ENCODE peak calls at places on chromosomes 5 and 9, in ten cellular contexts. One of them, this sample, is unnamed. For H3K4me1, the result is how much of the 10 kb centered on the place peaks cover.

GRCh38 chr5:127887282-127887681 is 184.1 kb downstream of the CCDC192 start:
- DNase-seq in transverse colon: no peak
- DNase-seq in esophagus squamous epithelium: no peak
- DNase-seq in heart left ventricle: no peak
- DNase-seq in sigmoid colon: no peak
- DNase-seq in K562: no peak
- DNase-seq in A549: peak
- DNase-seq in endothelial cell of umbilical vein: peak
- DNase-seq in ovary: no peak
- DNase-seq in uterus: no peak
- DNase-seq in this sample: no peak

GRCh38 chr9:134717793-134718645 is 76.4 kb downstream of the COL5A1 start:
- DNase-seq in transverse colon: no peak
- DNase-seq in esophagus squamous epithelium: no peak
- DNase-seq in heart left ventricle: no peak
- DNase-seq in sigmoid colon: no peak
- DNase-seq in K562: no peak
- DNase-seq in A549: no peak
- DNase-seq in endothelial cell of umbilical vein: no peak
- DNase-seq in ovary: no peak
- DNase-seq in uterus: no peak
- DNase-seq in this sample: no peak

GRCh38 chr5:139930406-139930805 is 112.7 kb downstream of the NRG2 start:
- DNase-seq in transverse colon: no peak
- DNase-seq in esophagus squamous epithelium: no peak
- DNase-seq in heart left ventricle: no peak
- DNase-seq in sigmoid colon: no peak
- DNase-seq in K562: no peak
- DNase-seq in A549: no peak
- DNase-seq in endothelial cell of umbilical vein: no peak
- DNase-seq in ovary: no peak
- DNase-seq in uterus: no peak
- DNase-seq in this sample: no peak

GRCh38 chr9:123176230-123176629 is 92.2 kb downstream of the STRBP start:
- DNase-seq in transverse colon: no peak
- DNase-seq in esophagus squamous epithelium: no peak
- DNase-seq in heart left ventricle: no peak
- DNase-seq in sigmoid colon: no peak
- DNase-seq in K562: no peak
- DNase-seq in A549: no peak
- DNase-seq in endothelial cell of umbilical vein: peak
- DNase-seq in ovary: no peak
- DNase-seq in uterus: no peak
- DNase-seq in this sample: no peak

GRCh38 chr5:170792878-170793277 is 9.4 kb downstream of the GABRP start:
- DNase-seq in transverse colon: no peak
- DNase-seq in esophagus squamous epithelium: no peak
- DNase-seq in heart left ventricle: no peak
- DNase-seq in sigmoid colon: no peak
- DNase-seq in K562: no peak
- DNase-seq in A549: no peak
- DNase-seq in endothelial cell of umbilical vein: no peak
- DNase-seq in ovary: no peak
- DNase-seq in uterus: no peak
- DNase-seq in this sample: no peak

GRCh38 chr9:127869310-127870152 is 7.9 kb downstream of the AK1 start:
- DNase-seq in transverse colon: peak
- DNase-seq in esophagus squamous epithelium: no peak
- DNase-seq in heart left ventricle: peak
- DNase-seq in sigmoid colon: peak
- DNase-seq in K562: peak
- DNase-seq in A549: peak
- DNase-seq in endothelial cell of umbilical vein: peak
- DNase-seq in ovary: peak
- DNase-seq in uterus: peak
- DNase-seq in this sample: peak

GRCh38 chr9:108142504-108143201 is 653.1 kb upstream of the KLF4 start:
- DNase-seq in transverse colon: peak
- DNase-seq in esophagus squamous epithelium: no peak
- DNase-seq in heart left ventricle: peak
- DNase-seq in sigmoid colon: peak
- DNase-seq in K562: no peak
- DNase-seq in A549: no peak
- DNase-seq in endothelial cell of umbilical vein: peak
- DNase-seq in ovary: peak
- DNase-seq in uterus: peak
- DNase-seq in this sample: peak

GRCh38 chr5:160463775-160464465 is 42.3 kb downstream of the PTTG1 start:
- DNase-seq in transverse colon: no peak
- DNase-seq in esophagus squamous epithelium: no peak
- DNase-seq in heart left ventricle: no peak
- DNase-seq in sigmoid colon: no peak
- DNase-seq in K562: no peak
- DNase-seq in A549: no peak
- DNase-seq in endothelial cell of umbilical vein: peak
- DNase-seq in ovary: no peak
- DNase-seq in uterus: no peak
- DNase-seq in this sample: no peak

DNA sequence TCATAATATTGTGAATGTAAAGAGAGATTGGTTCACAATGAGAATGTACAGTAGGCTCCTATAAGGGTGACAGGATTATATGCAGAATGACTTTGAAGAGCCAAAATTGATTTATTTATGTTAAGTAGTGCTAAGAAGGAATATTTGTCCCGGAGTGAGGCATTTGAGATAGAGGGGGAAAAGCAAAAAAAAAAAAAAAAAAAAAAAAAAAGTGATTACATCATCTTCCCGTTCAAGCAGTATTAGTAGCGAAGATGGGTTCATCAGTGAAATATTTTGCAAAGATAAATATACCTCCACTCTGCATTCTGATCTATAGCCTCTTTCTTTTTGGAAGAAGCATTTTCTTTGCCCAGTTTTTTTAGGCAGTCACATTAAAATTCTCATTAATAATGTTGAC is 74.0 kb downstream of the PIK3R1 start:
- DNase-seq in transverse colon: no peak
- DNase-seq in esophagus squamous epithelium: no peak
- DNase-seq in heart left ventricle: no peak
- DNase-seq in sigmoid colon: no peak
- DNase-seq in K562: no peak
- DNase-seq in A549: no peak
- DNase-seq in endothelial cell of umbilical vein: no peak
- DNase-seq in ovary: no peak
- DNase-seq in uterus: no peak
- DNase-seq in this sample: no peak
- H3K4me1 ChIP-seq in transverse colon: half or more
- H3K4me1 ChIP-seq in esophagus squamous epithelium: half or more
- H3K4me1 ChIP-seq in heart left ventricle: half or more
- H3K4me1 ChIP-seq in sigmoid colon: half or more
- H3K4me1 ChIP-seq in K562: under half
- H3K4me1 ChIP-seq in A549: half or more
- H3K4me1 ChIP-seq in endothelial cell of umbilical vein: under half
- H3K4me1 ChIP-seq in ovary: under half
- H3K4me1 ChIP-seq in uterus: under half
- H3K4me1 ChIP-seq in this sample: under half

GRCh38 chr9:136722969-136723356 is 10.6 kb downstream of the DIPK1B start:
- DNase-seq in transverse colon: no peak
- DNase-seq in esophagus squamous epithelium: no peak
- DNase-seq in heart left ventricle: no peak
- DNase-seq in sigmoid colon: no peak
- DNase-seq in K562: no peak
- DNase-seq in A549: peak
- DNase-seq in endothelial cell of umbilical vein: peak
- DNase-seq in ovary: no peak
- DNase-seq in uterus: no peak
- DNase-seq in this sample: no peak
- TF ChIP-seq POLR2A in transverse colon: no peak
- TF ChIP-seq POLR2A in esophagus squamous epithelium: no peak
- TF ChIP-seq POLR2A in heart left ventricle: no peak
- TF ChIP-seq POLR2A in sigmoid colon: no peak
- TF ChIP-seq POLR2A in K562: peak
- TF ChIP-seq POLR2A in A549: peak
- TF ChIP-seq POLR2A in endothelial cell of umbilical vein: peak
- TF ChIP-seq POLR2A in ovary: no peak
- TF ChIP-seq POLR2A in uterus: no peak
- TF ChIP-seq POLR2A in this sample: no peak

GRCh38 chr5:159099049-159099760 is 511 bp downstream of the EBF1 start:
- DNase-seq in transverse colon: no peak
- DNase-seq in esophagus squamous epithelium: no peak
- DNase-seq in heart left ventricle: peak
- DNase-seq in sigmoid colon: no peak
- DNase-seq in K562: peak
- DNase-seq in A549: peak
- DNase-seq in endothelial cell of umbilical vein: peak
- DNase-seq in ovary: peak
- DNase-seq in uterus: peak
- DNase-seq in this sample: no peak

GRCh38 chr5:159098285-159099048 is 1.2 kb downstream of the EBF1 start:
- DNase-seq in transverse colon: no peak
- DNase-seq in esophagus squamous epithelium: no peak
- DNase-seq in heart left ventricle: no peak
- DNase-seq in sigmoid colon: no peak
- DNase-seq in K562: no peak
- DNase-seq in A549: no peak
- DNase-seq in endothelial cell of umbilical vein: no peak
- DNase-seq in ovary: no peak
- DNase-seq in uterus: no peak
- DNase-seq in this sample: no peak

GRCh38 chr5:159101689-159102088 is 2.0 kb upstream of the EBF1 start:
- DNase-seq in transverse colon: no peak
- DNase-seq in esophagus squamous epithelium: no peak
- DNase-seq in heart left ventricle: no peak
- DNase-seq in sigmoid colon: no peak
- DNase-seq in K562: no peak
- DNase-seq in A549: no peak
- DNase-seq in endothelial cell of umbilical vein: no peak
- DNase-seq in ovary: no peak
- DNase-seq in uterus: peak
- DNase-seq in this sample: no peak

GRCh38 chr5:159100928-159101646 is 1.4 kb upstream of the EBF1 start:
- DNase-seq in transverse colon: no peak
- DNase-seq in esophagus squamous epithelium: no peak
- DNase-seq in heart left ventricle: no peak
- DNase-seq in sigmoid colon: no peak
- DNase-seq in K562: no peak
- DNase-seq in A549: no peak
- DNase-seq in endothelial cell of umbilical vein: no peak
- DNase-seq in ovary: no peak
- DNase-seq in uterus: no peak
- DNase-seq in this sample: no peak

DNA sequence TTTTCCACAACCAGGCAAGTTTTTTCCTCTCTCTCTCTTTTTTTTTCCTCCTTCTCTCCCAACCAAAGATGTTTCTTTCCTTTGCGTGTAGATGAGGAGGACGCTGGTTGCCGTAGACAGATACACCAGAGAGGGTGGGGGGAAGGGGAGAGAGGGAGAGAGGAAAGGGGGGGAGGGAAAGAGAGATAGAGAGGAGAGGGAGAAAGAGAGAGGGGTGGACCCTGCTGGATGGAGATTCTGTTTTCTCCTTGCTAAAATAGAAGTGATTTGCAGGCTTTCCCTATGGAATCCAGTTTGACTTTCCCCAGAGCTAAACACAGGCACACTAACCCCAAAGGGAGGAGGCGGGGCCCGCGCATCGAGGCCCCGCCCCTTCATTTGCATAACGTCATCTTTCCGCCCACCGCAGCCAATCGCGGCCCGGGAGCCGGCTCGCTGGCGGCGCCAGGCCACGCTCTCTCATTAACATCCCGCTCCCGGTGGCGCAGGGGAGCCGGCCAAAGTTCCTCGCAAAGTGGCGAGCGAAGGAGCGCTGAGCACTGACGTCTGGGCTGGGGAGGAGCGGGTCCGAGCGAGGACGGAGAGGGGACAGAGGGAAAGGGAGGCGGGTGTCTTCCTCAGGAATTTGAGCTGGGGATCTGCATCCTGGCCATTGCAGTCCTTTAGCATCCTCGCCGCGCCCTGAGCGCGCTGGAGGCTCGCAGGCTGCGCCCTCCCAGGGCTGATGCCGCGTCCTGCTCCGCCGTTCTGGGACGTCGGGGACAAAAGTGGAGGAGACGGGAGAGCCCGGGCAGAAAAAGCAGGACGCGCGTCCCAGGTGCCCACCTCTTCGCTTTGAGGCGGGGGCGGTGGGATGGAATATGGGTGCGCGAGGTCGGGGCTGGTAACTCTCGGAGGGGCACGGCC is 559 bp upstream of the EBF1 start:
- DNase-seq in transverse colon: peak
- DNase-seq in esophagus squamous epithelium: peak
- DNase-seq in heart left ventricle: peak
- DNase-seq in sigmoid colon: peak
- DNase-seq in K562: peak
- DNase-seq in A549: peak
- DNase-seq in endothelial cell of umbilical vein: peak
- DNase-seq in ovary: peak
- DNase-seq in uterus: peak
- DNase-seq in this sample: peak
- H3K4me1 ChIP-seq in transverse colon: under half
- H3K4me1 ChIP-seq in esophagus squamous epithelium: half or more
- H3K4me1 ChIP-seq in heart left ventricle: half or more
- H3K4me1 ChIP-seq in sigmoid colon: half or more
- H3K4me1 ChIP-seq in K562: under half
- H3K4me1 ChIP-seq in A549: under half
- H3K4me1 ChIP-seq in endothelial cell of umbilical vein: under half
- H3K4me1 ChIP-seq in ovary: under half
- H3K4me1 ChIP-seq in uterus: under half
- H3K4me1 ChIP-seq in this sample: under half

GRCh38 chr5:56914678-56915077 is 5.3 kb downstream of the SETD9 start:
- DNase-seq in transverse colon: no peak
- DNase-seq in esophagus squamous epithelium: no peak
- DNase-seq in heart left ventricle: no peak
- DNase-seq in sigmoid colon: no peak
- DNase-seq in K562: no peak
- DNase-seq in A549: no peak
- DNase-seq in endothelial cell of umbilical vein: no peak
- DNase-seq in ovary: no peak
- DNase-seq in uterus: no peak
- DNase-seq in this sample: no peak

GRCh38 chr5:56908942-56909293 is 478 bp upstream of the SETD9 start:
- DNase-seq in transverse colon: no peak
- DNase-seq in esophagus squamous epithelium: no peak
- DNase-seq in heart left ventricle: no peak
- DNase-seq in sigmoid colon: no peak
- DNase-seq in K562: no peak
- DNase-seq in A549: no peak
- DNase-seq in endothelial cell of umbilical vein: no peak
- DNase-seq in ovary: no peak
- DNase-seq in uterus: no peak
- DNase-seq in this sample: no peak

GRCh38 chr5:56910123-56910951 is 941 bp downstream of the SETD9 start:
- DNase-seq in transverse colon: peak
- DNase-seq in esophagus squamous epithelium: no peak
- DNase-seq in heart left ventricle: peak
- DNase-seq in sigmoid colon: peak
- DNase-seq in K562: peak
- DNase-seq in A549: no peak
- DNase-seq in endothelial cell of umbilical vein: no peak
- DNase-seq in ovary: peak
- DNase-seq in uterus: no peak
- DNase-seq in this sample: peak

GRCh38 chr5:56913766-56914165 is 4.4 kb downstream of the SETD9 start:
- DNase-seq in transverse colon: no peak
- DNase-seq in esophagus squamous epithelium: no peak
- DNase-seq in heart left ventricle: no peak
- DNase-seq in sigmoid colon: no peak
- DNase-seq in K562: no peak
- DNase-seq in A549: no peak
- DNase-seq in endothelial cell of umbilical vein: no peak
- DNase-seq in ovary: no peak
- DNase-seq in uterus: no peak
- DNase-seq in this sample: no peak

DNA sequence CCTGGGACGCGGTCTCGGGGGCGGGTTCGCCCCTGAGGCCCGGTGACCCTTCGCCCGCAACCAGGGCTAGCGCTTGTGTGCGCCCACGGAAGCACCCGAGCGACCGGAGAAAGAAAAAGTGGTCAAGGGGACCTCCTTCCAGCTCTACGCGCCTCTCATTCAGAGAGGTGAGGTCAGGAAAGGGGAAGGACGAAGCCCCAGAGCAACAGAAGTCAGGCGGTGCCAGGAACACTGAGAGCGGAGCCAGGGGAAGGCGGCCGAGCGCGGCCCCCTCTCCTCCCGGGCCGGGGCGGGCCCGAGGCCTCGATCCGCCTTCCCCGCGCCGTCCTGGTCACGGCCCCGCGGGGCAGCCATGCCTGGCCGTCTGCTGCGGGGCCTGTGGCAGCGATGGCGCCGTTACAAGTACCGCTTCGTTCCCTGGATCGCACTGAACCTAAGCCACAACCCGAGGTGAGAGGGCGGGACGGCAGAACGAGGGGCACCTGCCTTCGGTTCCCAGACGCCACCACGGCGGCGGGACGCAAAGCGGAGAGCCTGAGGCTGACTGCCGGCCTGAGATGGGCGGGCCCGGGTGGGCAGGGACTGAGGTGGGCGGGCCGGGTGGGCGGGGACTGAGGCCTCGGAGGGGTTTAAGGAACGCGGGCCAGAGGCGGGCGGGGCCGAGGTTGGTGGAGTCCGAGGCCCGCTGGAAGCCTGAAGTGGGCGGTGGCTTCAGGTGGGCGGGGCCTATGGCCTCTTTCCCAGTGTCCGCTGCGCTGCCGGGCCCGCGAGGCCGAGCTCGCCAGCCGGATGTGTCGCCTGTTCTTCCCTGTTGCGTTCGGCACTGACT is at the start of gene SETD9:
- DNase-seq in transverse colon: peak
- DNase-seq in esophagus squamous epithelium: peak
- DNase-seq in heart left ventricle: peak
- DNase-seq in sigmoid colon: peak
- DNase-seq in K562: peak
- DNase-seq in A549: peak
- DNase-seq in endothelial cell of umbilical vein: peak
- DNase-seq in ovary: peak
- DNase-seq in uterus: peak
- DNase-seq in this sample: peak
- TF ChIP-seq POLR2A in transverse colon: peak
- TF ChIP-seq POLR2A in esophagus squamous epithelium: no peak
- TF ChIP-seq POLR2A in heart left ventricle: peak
- TF ChIP-seq POLR2A in sigmoid colon: no peak
- TF ChIP-seq POLR2A in K562: peak
- TF ChIP-seq POLR2A in A549: peak
- TF ChIP-seq POLR2A in endothelial cell of umbilical vein: peak
- TF ChIP-seq POLR2A in ovary: peak
- TF ChIP-seq POLR2A in uterus: peak
- TF ChIP-seq POLR2A in this sample: peak

This sample was measured in prostate gland.